ENCODE peak calls at places on chromosomes 13 and 19, in seven cellular contexts. D, E, P, Z, N, R and O are unnamed samples.

GRCh38 chr19:16268676-16269319 is 55.8 kb upstream of the KLF2 start:
- DNase-seq in D (no peak), E (no peak), P (peak), Z (no peak), N (no peak), R (no peak), O (no peak)

GRCh38 chr19:10643166-10643967 is 10.8 kb upstream of the ILF3 start:
- DNase-seq in D (no peak), E (no peak), P (no peak), Z (no peak), N (no peak), R (no peak), O (no peak)

GRCh38 chr19:43774103-43774939 is 6.5 kb downstream of the KCNN4 start:
- DNase-seq in D (peak), E (no peak), P (no peak), Z (peak), N (no peak), R (peak), O (peak)

GRCh38 chr13:97319088-97319487 is 97.0 kb downstream of the MBNL2 start:
- DNase-seq in D (no peak), E (no peak), P (no peak), Z (peak), N (no peak), R (no peak), O (no peak)

GRCh38 chr13:99314640-99315176 is 7.5 kb upstream of the GPR183 start:
- DNase-seq in D (no peak), E (no peak), P (peak), Z (peak), N (no peak), R (no peak), O (peak)

GRCh38 chr19:7006305-7006704 is 14.9 kb downstream of the MBD3L2B start:
- DNase-seq in D (no peak), E (no peak), P (no peak), Z (no peak), N (no peak), R (no peak), O (no peak)

GRCh38 chr13:77952276-77952675 is 33.6 kb upstream of the EDNRB start:
- DNase-seq in D (no peak), E (no peak), P (no peak), Z (no peak), N (no peak), R (no peak), O (no peak)

GRCh38 chr19:46232938-46233621 is 3.5 kb downstream of the IGFL1 start:
- DNase-seq in D (no peak), E (no peak), P (no peak), Z (no peak), N (no peak), R (no peak), O (no peak)

GRCh38 chr19:48635263-48635965 is 1.8 kb downstream of the DBP start:
- DNase-seq in D (no peak), E (no peak), P (peak), Z (peak), N (peak), R (peak), O (no peak)

GRCh38 chr19:45403781-45404556 is 900 bp downstream of the PPP1R13L start:
- DNase-seq in D (no peak), E (no peak), P (peak), Z (no peak), N (peak), R (peak), O (no peak)

GRCh38 chr19:43763473-43763939 is 8.7 kb upstream of the SMG9 start:
- DNase-seq in D (no peak), E (no peak), P (no peak), Z (peak), N (no peak), R (no peak), O (no peak)

GRCh38 chr13:73076013-73076412 is 17.2 kb downstream of the KLF5 start:
- DNase-seq in D (no peak), E (no peak), P (no peak), Z (no peak), N (no peak), R (no peak), O (no peak)

GRCh38 chr19:43432866-43433673 is 18.4 kb downstream of the TEX101 start:
- DNase-seq in D (no peak), E (no peak), P (peak), Z (peak), N (peak), R (peak), O (peak)

GRCh38 chr19:45952691-45953505 is 20.8 kb downstream of the NOVA2 start:
- DNase-seq in D (no peak), E (no peak), P (peak), Z (peak), N (peak), R (no peak), O (no peak)

DNA sequence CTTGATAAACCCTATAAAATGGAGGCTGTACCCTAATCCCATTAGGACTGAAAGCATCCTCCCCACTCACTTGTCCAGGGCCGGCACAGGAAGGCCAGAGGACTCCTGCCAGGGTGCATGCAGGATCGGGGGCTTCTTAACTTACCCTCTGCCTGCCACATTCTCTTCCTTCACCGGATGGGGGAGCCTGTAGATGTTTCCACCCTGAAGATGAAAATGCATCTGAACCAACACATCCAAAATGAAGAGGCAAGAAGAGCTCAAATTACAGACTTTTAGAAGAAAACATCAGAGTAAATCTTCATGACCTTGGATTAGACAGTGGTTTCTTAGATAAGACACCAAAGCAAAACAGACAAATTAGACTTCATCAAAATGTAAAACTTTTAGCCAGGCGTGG is 25.9 kb upstream of the NAPA start:
- DNase-seq in D (no peak), E (no peak), P (no peak), Z (peak), N (no peak), R (peak), O (peak)
- TF ChIP-seq CTCF in D (peak), E (no peak), P (no peak), Z (peak), N (no peak), R (no peak), O (peak)

GRCh38 chr13:38680912-38681311 is 6.0 kb upstream of the FREM2 start:
- DNase-seq in D (no peak), E (no peak), P (no peak), Z (no peak), N (no peak), R (no peak), O (no peak)

GRCh38 chr13:38685974-38686571 is 804 bp upstream of the FREM2 start:
- DNase-seq in D (no peak), E (no peak), P (no peak), Z (no peak), N (peak), R (no peak), O (peak)

GRCh38 chr13:38686635-38687245 is at the start of gene FREM2:
- DNase-seq in D (peak), E (no peak), P (no peak), Z (no peak), N (peak), R (peak), O (no peak)

GRCh38 chr13:38687246-38688229 is 661 bp downstream of the FREM2 start:
- DNase-seq in D (no peak), E (no peak), P (no peak), Z (no peak), N (no peak), R (peak), O (no peak)

DNA sequence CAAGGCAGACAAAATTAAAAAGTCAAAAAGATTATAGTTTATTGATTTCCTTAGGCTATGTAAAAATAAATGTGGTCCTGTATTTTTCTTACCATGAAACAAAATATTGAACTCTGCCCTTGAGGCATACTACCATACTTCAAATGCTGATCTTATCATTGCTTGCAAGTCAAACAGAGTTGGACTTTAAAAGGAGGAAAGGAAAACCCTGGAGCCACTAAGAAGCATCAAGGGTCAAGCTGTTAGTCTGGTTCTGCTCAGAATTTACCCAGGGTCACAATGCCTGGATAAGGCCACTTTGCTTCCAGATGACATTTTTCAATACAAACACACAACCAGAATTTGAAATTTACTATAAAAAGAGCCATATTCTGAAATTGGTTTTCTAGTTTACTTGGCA is 2.2 kb upstream of the FREM2 start:
- DNase-seq in D (no peak), E (no peak), P (no peak), Z (no peak), N (no peak), R (no peak), O (no peak)
- TF ChIP-seq CTCF in D (no peak), E (no peak), P (no peak), Z (no peak), N (no peak), R (no peak), O (no peak)

GRCh38 chr19:33646306-33646705 is 24.6 kb downstream of the CHST8 start:
- DNase-seq in D (no peak), E (no peak), P (no peak), Z (no peak), N (no peak), R (no peak), O (no peak)
- TF ChIP-seq CTCF in D (no peak), E (no peak), P (no peak), Z (no peak), N (no peak), R (no peak), O (no peak)

GRCh38 chr19:57096640-57097361 is 23.0 kb upstream of the USP29 start:
- DNase-seq in D (no peak), E (no peak), P (no peak), Z (peak), N (no peak), R (no peak), O (no peak)

GRCh38 chr19:57103573-57104277 is 16.1 kb upstream of the USP29 start:
- DNase-seq in D (no peak), E (no peak), P (peak), Z (peak), N (peak), R (no peak), O (peak)

GRCh38 chr19:57099199-57099661 is 20.6 kb upstream of the USP29 start:
- DNase-seq in D (no peak), E (no peak), P (peak), Z (peak), N (peak), R (peak), O (peak)
- TF ChIP-seq CTCF in D (peak), E (peak), P (peak), Z (peak), N (peak), R (peak), O (peak)

DNA sequence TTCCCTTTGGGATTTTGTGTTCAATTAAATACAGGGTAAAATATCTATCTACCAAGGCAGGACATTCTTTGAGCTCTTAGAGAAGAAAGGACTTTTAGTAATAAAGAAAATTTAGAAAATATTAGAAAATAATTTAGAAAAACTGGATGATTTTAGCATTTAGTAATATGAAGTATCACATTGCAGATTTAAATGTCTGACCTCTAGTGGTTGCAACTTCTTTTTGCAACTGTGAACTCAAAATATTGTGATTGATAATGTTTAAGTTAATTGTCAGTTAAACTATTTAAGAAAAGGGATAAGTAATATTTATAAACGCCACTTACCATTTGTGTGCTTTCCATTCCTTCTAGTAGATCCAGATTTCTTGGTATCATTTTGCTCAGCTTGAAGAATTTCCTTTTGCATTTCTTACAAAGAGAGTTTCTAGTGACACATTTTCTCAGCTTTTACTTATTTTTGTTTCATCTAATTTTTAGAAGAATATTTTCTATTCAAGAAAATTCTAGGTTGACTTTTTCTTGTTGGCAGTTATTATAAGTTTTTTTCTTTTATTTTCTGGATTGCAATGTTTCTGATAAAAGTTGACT is 10.3 kb upstream of the POSTN start:
- DNase-seq in D (no peak), E (no peak), P (no peak), Z (no peak), N (no peak), R (no peak), O (no peak)
- TF ChIP-seq CTCF in D (peak), E (peak), P (no peak), Z (peak), N (peak), R (peak), O (peak)

DNA sequence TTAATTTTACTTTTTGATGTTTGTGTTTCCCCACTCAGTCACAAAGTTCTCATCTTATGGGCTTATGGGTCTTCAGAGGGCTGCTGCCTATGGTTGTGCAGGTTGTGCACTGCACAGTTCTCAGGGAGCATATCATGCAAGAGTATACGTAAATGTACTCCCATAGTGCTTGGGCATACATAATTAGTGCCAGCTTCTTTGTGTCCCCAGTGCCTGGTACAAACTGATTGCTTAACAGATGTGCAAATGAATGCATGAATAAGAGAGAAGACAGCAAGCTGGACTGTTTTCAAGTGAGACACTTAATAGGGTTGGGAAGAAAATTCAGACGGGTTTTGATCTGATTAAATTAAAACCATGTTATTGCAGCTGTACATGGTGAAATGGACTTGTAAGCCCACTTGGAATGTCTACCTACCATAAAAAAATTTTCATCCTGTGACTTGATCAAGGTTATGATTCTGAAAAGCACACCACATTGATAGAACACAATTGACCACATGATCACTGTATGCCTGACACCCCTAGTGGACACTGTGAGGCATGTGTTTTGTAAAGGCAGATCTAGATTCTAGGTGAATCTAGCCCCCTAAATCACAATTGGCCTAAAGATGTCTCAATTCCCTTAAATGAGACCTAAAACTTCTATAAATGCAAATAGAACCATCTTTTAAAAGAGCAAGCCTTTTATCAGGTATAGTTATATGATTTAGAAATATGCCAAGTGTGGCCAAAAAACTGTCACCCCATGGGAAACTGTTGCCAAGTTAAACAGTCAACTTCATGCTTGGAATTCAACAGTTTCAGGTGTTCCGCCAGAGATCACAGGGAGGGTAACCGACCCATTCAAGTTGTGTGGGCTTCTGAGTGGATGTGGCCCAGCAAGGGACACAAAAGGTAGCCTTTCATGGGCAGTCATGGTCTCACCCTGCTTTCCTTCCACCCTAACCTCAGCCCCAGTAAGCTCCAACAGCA is 27.9 kb downstream of the FAM124A start:
- DNase-seq in D (peak), E (no peak), P (no peak), Z (no peak), N (peak), R (no peak), O (no peak)
- TF ChIP-seq CTCF in D (peak), E (peak), P (no peak), Z (peak), N (peak), R (peak), O (peak)

GRCh38 chr13:36979361-36980040 is 19.6 kb downstream of the ALG5 start:
- DNase-seq in D (no peak), E (no peak), P (no peak), Z (peak), N (no peak), R (no peak), O (peak)

GRCh38 chr13:36986462-36987240 is 12.5 kb downstream of the ALG5 start:
- DNase-seq in D (no peak), E (no peak), P (no peak), Z (peak), N (no peak), R (no peak), O (peak)

DNA sequence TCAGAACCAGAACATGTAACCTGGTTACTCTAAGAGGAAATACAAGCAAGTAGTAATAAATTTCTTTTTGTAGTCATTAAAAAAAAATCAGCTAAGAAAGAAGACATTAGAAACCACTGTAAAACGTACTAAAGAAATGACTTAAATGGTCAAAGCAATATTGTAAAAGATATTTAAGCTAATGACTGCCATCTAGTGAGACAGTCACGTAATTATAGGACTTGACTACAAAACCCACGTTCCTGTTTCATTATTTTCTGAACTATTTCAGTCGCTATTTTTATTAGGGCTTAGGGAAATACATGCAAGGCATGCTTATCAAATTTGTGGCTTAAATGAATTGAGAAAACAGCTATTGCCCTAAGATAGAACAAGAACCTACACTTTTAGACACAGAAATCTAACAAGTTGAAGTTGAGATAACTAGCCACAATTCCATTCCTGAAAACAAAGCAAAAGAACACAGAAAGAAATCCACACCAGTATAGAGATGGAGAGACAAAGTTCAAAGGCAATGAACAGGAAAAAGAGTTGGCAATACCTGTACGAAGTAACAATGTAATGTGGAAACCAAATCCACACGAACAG is 17.9 kb downstream of the ALG5 start:
- DNase-seq in D (no peak), E (no peak), P (no peak), Z (peak), N (peak), R (no peak), O (peak)
- TF ChIP-seq CTCF in D (peak), E (peak), P (peak), Z (peak), N (peak), R (peak), O (peak)